ENCODE peak calls at places on chromosomes 4 and X, in ten cellular contexts. Y, I, X, C, B, H, N, P, J and K are unnamed samples. For H3K4me1, the result is how much of the 10 kb centered on the place peaks cover.

GRCh38 chr4:86497980-86498379 is 96.1 kb upstream of the PTPN13 start:
- DNase-seq in Y (peak), X (no peak), I (no peak), H (peak), P (no peak), B (no peak), J (no peak), C (peak), N (no peak), K (no peak)

GRCh38 chrX:8025705-8026104 is 98.5 kb upstream of the PNPLA4 start:
- DNase-seq in C (no peak), J (no peak), H (no peak), Y (no peak), X (no peak), N (no peak), I (no peak), P (no peak), B (no peak), K (no peak)

GRCh38 chr4:142815834-142816233 is 30.3 kb downstream of the INPP4B start:
- DNase-seq in Y (no peak), I (no peak), H (no peak), X (no peak), N (peak), B (no peak), J (no peak), C (peak), P (no peak), K (no peak)

GRCh38 chr4:147096667-147097604 is 151.3 kb upstream of the TTC29 start:
- DNase-seq in P (no peak), Y (peak), J (no peak), H (no peak), N (peak), X (no peak), I (no peak), B (no peak), C (peak), K (no peak)

GRCh38 chrX:9724711-9725110 is 40.9 kb downstream of the GPR143 start:
- DNase-seq in J (no peak), H (no peak), C (no peak), N (no peak), I (no peak), X (no peak), Y (no peak), P (no peak), B (no peak), K (no peak)

GRCh38 chr4:84493092-84493850 is 5.8 kb downstream of the NKX6-1 start:
- DNase-seq in B (no peak), I (no peak), X (peak), Y (peak), N (peak), J (no peak), C (no peak), H (no peak), P (peak), K (no peak)

GRCh38 chr4:150106886-150107285 is 28.6 kb downstream of the DCLK2 start:
- DNase-seq in Y (no peak), N (no peak), B (no peak), P (no peak), X (no peak), J (no peak), C (no peak), H (no peak), I (no peak), K (no peak)

GRCh38 chrX:21996872-21997271 is 35.3 kb upstream of the PHEX start:
- DNase-seq in N (peak), I (no peak), H (no peak), B (no peak), J (no peak), X (no peak), C (peak), P (no peak), Y (no peak), K (no peak)

GRCh38 chr4:121594796-121595526 is 101.8 kb downstream of the ANXA5 start:
- DNase-seq in C (peak), J (peak), I (no peak), P (no peak), H (no peak), B (no peak), Y (no peak), X (no peak), N (peak), K (peak)

GRCh38 chrX:113192418-113192817 is 351.8 kb upstream of the AMOT start:
- DNase-seq in H (no peak), N (no peak), I (no peak), X (no peak), Y (no peak), P (no peak), J (no peak), B (no peak), C (no peak), K (no peak)

GRCh38 chr4:39056023-39056422 is 6.0 kb upstream of the KLHL5 start:
- DNase-seq in N (no peak), Y (no peak), C (no peak), P (no peak), X (no peak), J (no peak), I (no peak), H (no peak), B (no peak), K (no peak)

GRCh38 chr4:88738146-88738545 is 40.5 kb upstream of the NAP1L5 start:
- DNase-seq in X (no peak), H (no peak), Y (no peak), C (no peak), B (no peak), P (no peak), N (no peak), I (no peak), J (no peak), K (no peak)

GRCh38 chr4:137587796-137588195 is 55.5 kb upstream of the PCDH18 start:
- DNase-seq in J (no peak), P (no peak), H (no peak), I (no peak), B (no peak), N (no peak), Y (no peak), C (no peak), X (no peak), K (no peak)

GRCh38 chr4:74114234-74114633 is 15.2 kb upstream of the CXCL2 start:
- DNase-seq in I (no peak), P (no peak), H (no peak), N (no peak), Y (no peak), X (no peak), C (peak), J (no peak), B (no peak), K (no peak)

GRCh38 chr4:74120086-74120485 is 21.1 kb upstream of the CXCL2 start:
- DNase-seq in B (no peak), I (no peak), Y (no peak), C (no peak), X (no peak), P (no peak), H (no peak), J (no peak), N (no peak), K (no peak)

GRCh38 chr4:74112399-74113090 is 13.6 kb upstream of the CXCL2 start:
- DNase-seq in B (no peak), H (no peak), X (no peak), I (no peak), P (no peak), C (peak), Y (no peak), J (no peak), N (no peak), K (no peak)

GRCh38 chr4:74118600-74119351 is 19.8 kb upstream of the CXCL2 start:
- DNase-seq in B (no peak), J (no peak), I (no peak), H (no peak), C (no peak), N (no peak), Y (no peak), P (no peak), X (no peak), K (no peak)

GRCh38 chr4:74117024-74117534 is 18.1 kb upstream of the CXCL2 start:
- DNase-seq in I (peak), C (peak), J (peak), H (peak), P (no peak), Y (no peak), X (no peak), B (peak), N (peak), K (peak)
- H3K4me1 ChIP-seq in I (under half), C (half or more), J (under half), H (under half), P (under half), Y (under half), X (under half), B (under half), N (half or more), K (under half)

GRCh38 chr4:106773106-106773905 is 262.8 kb downstream of the DKK2 start:
- DNase-seq in P (no peak), N (no peak), I (no peak), X (no peak), J (no peak), C (no peak), B (no peak), H (no peak), Y (no peak), K (no peak)
- H3K27ac ChIP-seq in P (no peak), N (no peak), I (no peak), X (no peak), J (no peak), C (no peak), B (no peak), H (no peak), Y (no peak), K (no peak)

GRCh38 chr4:139146926-139147547 is 30.0 kb downstream of the ELF2 start:
- DNase-seq in C (no peak), H (no peak), Y (no peak), B (no peak), N (no peak), P (no peak), X (no peak), I (no peak), J (no peak), K (no peak)
- H3K4me1 ChIP-seq in C (under half), H (under half), Y (under half), B (under half), N (under half), P (under half), X (under half), I (under half), J (under half), K (under half)

GRCh38 chr4:168486961-168487820 is 6.9 kb upstream of the DDX60L start:
- DNase-seq in X (no peak), B (no peak), C (peak), P (no peak), J (no peak), H (no peak), N (peak), Y (no peak), I (no peak), K (no peak)

GRCh38 chr4:168491563-168491962 is 5.3 kb upstream of the PALLD start:
- DNase-seq in B (no peak), J (no peak), Y (no peak), H (no peak), P (no peak), N (no peak), I (no peak), X (no peak), C (no peak), K (no peak)

GRCh38 chr4:168489616-168490015 is 7.2 kb upstream of the PALLD start:
- DNase-seq in H (no peak), X (no peak), Y (no peak), I (no peak), J (no peak), B (no peak), C (no peak), N (no peak), P (no peak), K (no peak)

GRCh38 chr4:168487821-168488162 is 7.5 kb upstream of the DDX60L start:
- DNase-seq in J (no peak), B (no peak), P (no peak), H (no peak), X (no peak), C (no peak), Y (no peak), N (no peak), I (no peak), K (no peak)

DNA sequence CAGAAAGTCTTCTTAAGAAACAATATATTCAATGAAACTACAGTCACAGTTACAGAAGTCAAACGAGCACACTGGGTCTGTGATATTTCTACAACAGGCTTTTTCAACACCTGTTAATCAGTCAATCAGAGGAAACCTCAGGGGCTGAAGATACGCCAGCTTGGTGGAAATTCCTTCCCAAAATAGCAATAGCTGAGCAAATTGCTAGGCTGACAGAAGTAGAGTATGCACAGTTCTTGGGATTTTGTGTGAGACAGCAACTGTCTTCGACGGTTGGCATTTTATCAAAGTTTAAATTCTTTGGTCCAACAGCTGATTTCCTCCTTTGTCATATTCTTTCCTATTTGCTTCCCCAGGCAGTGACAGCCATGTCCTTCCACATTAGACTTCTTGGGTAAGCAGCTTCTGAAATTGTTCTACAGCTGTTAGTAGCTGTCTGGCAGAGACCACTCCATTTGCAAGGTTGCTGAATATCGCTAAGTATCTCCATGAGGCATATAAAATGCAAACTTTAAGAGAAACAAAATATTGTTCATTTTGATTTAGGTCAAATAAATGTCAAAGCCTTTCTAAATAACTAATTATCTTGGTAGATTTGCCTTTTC is 8.0 kb upstream of the PALLD start:
- DNase-seq in B (no peak), I (no peak), P (no peak), H (no peak), C (no peak), N (no peak), J (no peak), Y (no peak), X (no peak), K (no peak)
- H3K27ac ChIP-seq in B (no peak), I (no peak), P (no peak), H (no peak), C (no peak), N (peak), J (no peak), Y (no peak), X (no peak), K (no peak)

DNA sequence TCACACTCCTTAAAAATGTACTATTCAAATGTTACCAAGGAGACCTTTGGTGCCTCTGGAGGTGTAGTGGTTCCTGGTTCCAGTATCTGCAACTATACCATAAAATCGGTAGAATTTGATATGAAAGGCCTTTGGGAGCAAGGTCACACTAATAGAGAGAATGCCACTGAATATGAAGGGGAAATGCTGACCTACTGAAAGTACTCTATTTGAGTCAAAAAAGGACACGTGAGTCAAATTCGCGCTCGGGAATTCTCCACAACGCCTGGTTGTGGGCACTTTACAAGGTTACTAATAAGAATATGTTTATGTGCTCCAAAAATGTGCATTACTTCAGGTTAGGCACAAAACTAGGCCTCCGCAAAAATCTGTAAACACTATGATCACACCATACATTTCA is 39.5 kb upstream of the RELL1 start:
- DNase-seq in H (no peak), N (no peak), B (no peak), P (no peak), Y (no peak), J (no peak), I (no peak), X (no peak), C (no peak), K (no peak)
- H3K4me1 ChIP-seq in H (under half), N (under half), B (under half), P (under half), Y (under half), J (under half), I (under half), X (under half), C (under half), K (under half)

DNA sequence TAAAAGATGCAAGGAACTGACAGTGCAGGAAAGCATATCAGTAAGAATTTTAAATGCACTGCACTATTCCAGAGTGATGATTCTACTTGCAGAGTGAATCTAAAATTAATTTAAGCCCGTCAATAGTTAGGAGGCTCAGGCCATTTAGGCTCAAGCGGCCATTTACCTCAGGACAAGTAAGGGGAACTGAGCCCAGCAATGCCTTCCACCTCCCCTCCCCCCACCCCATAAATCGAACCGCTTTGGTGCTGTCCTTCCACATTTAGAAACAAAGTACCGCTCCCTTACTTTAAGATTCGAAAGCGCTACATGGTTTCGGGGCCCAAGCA is 665 bp downstream of the RBM41 start:
- DNase-seq in P (no peak), H (no peak), C (no peak), J (no peak), X (no peak), Y (no peak), B (no peak), N (no peak), I (no peak), K (no peak)
- H3K27ac ChIP-seq in P (peak), H (no peak), C (no peak), J (peak), X (peak), Y (no peak), B (peak), N (peak), I (peak), K (peak)

GRCh38 chr4:165217325-165217724 is 10.0 kb downstream of the KLHL2 start:
- DNase-seq in I (no peak), B (no peak), Y (no peak), X (no peak), P (no peak), C (no peak), J (no peak), H (no peak), N (no peak), K (no peak)
- H3K4me1 ChIP-seq in I (under half), B (under half), Y (under half), X (under half), P (under half), C (under half), J (under half), H (under half), N (half or more), K (under half)